ENCODE peak calls at places on chromosomes 1 and 21, in five cellular contexts. S, F, A, H and W are unnamed samples.
A peak's percentile ranks its signal among the peaks of the same experiment; 100 is the strongest.

GRCh38 chr1:4176841-4177240 is 276.8 kb upstream of the C1orf174 start:
- DNase-seq in F (no peak), S (no peak), A (no peak), H (no peak), W (no peak)

GRCh38 chr21:33117268-33117888 is 47.4 kb downstream of the OLIG1 start:
- DNase-seq in F (no peak), H (no peak), A (no peak), S (no peak), W (no peak)

GRCh38 chr21:42381347-42381984 is 14.4 kb downstream of the TMPRSS3 start:
- DNase-seq in S (peak; percentile 26), F (peak; percentile 47), A (peak; percentile 70), H (peak; percentile 69), W (peak; percentile 18)

GRCh38 chr1:212070720-212071302 is 35.3 kb downstream of the DTL start:
- DNase-seq in F (no peak), S (no peak), H (no peak), A (peak; percentile 84), W (no peak)

GRCh38 chr1:175033931-175034330 is 10.7 kb upstream of the MRPS14 start:
- DNase-seq in A (no peak), S (no peak), H (no peak), F (no peak), W (no peak)

GRCh38 chr1:212518188-212518951 is 85.7 kb downstream of the NENF start:
- DNase-seq in A (peak; percentile 52), F (peak; percentile 43), S (no peak), H (peak; percentile 69), W (peak; percentile 66)

GRCh38 chr1:101203812-101204540 is 32.8 kb upstream of the S1PR1 start:
- DNase-seq in A (peak; percentile 49), S (no peak), H (no peak), F (no peak), W (no peak)

GRCh38 chr1:22118291-22118992 is 24.5 kb downstream of the WNT4 start:
- DNase-seq in F (no peak), A (no peak), S (no peak), H (no peak), W (peak; percentile 35)

GRCh38 chr1:113758631-113759340 is 500 bp downstream of the PHTF1 start:
- DNase-seq in H (peak; percentile 81), S (peak; percentile 87), A (peak; percentile 38), F (peak; percentile 55), W (peak; percentile 94)

GRCh38 chr1:159786966-159787365 is 6.2 kb downstream of the DUSP23 start:
- DNase-seq in F (no peak), S (no peak), A (no peak), H (no peak), W (no peak)

DNA sequence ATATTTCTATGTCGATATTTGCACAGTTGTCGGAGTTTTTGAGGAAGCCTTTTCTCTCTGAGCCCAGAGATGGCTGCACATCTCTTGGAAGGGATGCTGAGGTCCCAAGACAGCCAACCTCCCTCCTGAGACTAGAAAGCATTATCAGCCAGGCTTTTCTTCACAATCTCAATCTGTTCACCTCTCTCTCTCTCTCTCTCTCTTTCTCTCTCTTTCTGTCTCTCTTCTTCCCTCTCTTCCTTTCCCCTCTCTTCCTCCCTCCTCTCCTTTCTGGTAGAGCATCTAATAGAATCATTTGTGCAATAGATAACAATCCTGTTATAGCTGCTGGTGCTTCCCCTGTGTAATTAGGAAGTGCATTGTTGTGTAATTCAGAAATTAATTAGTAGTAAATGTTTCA is 131.8 kb downstream of the CAPN8 start:
- DNase-seq in H (no peak), S (no peak), F (no peak), A (no peak), W (no peak)
- TF ChIP-seq CTCF in H (no peak), S (no peak), F (no peak), A (no peak), W (no peak)

GRCh38 chr1:99465176-99465900 is 180.6 kb upstream of the PALMD start:
- DNase-seq in S (no peak), F (peak; percentile 76), A (peak; percentile 57), H (no peak), W (no peak)
- TF ChIP-seq CTCF in S (no peak), F (no peak), A (peak; percentile 12), H (no peak), W (no peak)

DNA sequence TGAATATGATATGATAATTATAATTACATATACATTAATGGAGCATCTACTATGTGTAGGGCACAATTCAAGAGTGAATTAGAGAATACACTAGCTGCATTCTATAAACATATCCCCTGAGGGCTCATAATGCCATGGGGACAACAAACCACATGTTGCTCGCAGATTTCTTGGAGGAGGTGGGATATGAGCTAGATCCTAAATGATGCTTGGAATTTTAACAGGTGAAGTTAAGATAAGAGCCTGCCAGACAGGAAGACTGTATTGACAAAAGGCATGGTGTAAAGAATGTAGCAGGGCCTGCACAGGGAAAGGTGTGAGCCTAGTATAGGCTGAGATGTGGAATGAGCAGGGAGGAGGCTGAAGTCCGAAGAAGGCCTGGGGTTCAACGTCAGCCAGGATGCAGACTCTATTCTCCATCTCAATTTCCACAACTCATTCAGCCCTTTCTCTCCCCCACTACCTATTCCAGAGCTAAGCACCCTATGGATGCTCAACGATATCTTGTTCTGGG is 120.2 kb downstream of the ELAVL4 start:
- DNase-seq in S (no peak), H (no peak), F (no peak), A (no peak), W (no peak)
- TF ChIP-seq CTCF in S (no peak), H (no peak), F (no peak), A (no peak), W (no peak)

DNA sequence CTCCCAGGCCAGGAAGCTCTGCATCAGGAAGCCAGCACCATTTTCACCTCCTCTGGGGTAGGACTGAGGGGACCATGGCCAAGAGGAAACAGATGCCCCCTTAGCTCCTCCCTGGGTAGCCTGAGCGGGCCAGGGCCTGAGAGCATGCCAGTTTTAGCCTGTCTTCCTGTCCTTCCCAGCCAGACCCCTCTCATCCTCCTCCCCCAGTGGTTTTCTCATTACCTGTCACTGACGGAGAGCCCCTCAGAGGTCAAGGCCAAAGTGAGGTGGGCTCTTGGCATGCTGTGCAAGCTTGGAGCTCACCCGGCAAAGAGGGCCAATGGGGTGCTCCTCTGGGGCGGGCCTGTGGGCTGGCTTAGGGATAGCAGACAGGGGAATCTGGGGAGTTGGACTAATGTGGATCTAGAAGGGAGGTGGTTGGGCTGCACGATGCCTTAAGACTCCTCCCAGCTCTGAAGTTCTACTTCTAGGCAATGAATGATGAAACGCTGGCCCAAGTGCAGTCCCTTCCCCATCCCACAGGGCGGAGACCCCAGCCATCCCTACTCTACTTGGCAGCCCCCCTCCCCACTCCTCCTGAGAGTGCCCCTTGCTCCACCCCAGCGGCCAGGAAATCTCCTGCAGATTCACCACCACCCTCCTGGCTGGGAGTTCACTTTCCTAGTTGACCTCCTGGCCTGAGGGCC is 9.5 kb upstream of the LMNA start:
- DNase-seq in H (peak; percentile 54), A (peak; percentile 54), S (no peak), F (no peak), W (no peak)
- TF ChIP-seq CTCF in H (no peak), A (peak; percentile 2), S (no peak), F (no peak), W (no peak)

DNA sequence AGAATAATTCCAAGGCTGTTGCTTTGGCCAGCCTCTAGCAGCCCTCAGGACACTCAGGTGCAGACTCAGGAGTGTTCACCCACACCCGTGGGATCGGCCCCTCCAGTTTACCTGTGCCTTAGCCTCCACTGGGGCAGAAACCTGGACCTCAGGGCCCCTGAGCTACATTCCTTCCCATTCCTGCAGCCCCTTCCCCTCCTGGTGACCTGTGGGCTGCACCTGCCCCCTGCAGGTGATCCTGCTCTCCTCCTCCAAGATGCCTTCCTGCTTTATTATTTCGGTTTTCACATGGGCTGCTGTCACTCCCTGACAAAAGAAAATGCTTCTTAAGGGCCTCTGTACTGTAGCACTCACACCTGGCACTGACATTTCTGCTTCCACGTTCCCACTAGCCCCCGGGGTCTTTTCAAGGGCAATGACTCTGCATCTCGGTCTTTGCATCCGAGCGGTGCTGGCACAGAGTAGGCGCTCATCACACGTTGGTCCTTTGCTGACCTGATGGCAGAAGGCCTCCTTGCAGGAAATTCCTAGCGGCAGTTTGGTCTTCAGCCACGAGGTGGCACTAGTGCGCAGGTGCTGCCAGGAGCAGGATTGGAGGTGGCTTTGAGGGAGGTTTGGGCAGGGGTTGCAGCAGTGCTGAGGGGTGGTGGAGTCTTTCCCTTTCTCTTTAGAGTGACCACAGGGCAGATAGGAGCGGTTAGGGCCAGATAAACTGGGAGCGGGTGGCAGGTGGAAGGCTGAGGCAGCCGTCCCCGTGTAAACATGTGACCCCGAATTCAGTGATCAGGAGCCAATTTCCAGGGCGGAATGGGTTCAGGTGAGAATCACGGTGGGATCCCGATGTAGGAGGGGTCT is 25.3 kb upstream of the ETV3 start:
- DNase-seq in H (peak; percentile 78), A (peak; percentile 67), F (no peak), S (no peak), W (peak; percentile 86)
- TF ChIP-seq CTCF in H (peak; percentile 91), A (peak; percentile 98), F (peak; percentile 92), S (peak; percentile 81), W (peak; percentile 95)